ENCODE peak calls at places on chromosome 21, in seven cellular contexts. P is A549, F is psoas muscle, D is transverse colon, K is ovary, Y is AG04450, O is kidney epithelial cell. L is an unnamed sample.
A peak's percentile ranks its signal among the peaks of the same experiment; 100 is the strongest.

GRCh38 chr21:42414928-42415769 is 11.4 kb downstream of the UBASH3A start:
- DNase-seq in O (peak; percentile 85), Y (no peak), K (peak; percentile 59), P (peak; percentile 74), D (peak; percentile 55), F (no peak), L (peak; percentile 65)

GRCh38 chr21:25501996-25502665 is 105.2 kb downstream of the MRPL39 start:
- DNase-seq in D (no peak), K (no peak), F (no peak), P (no peak), Y (no peak), O (no peak), L (no peak)

GRCh38 chr21:25501448-25501847 is 105.8 kb downstream of the MRPL39 start:
- DNase-seq in F (no peak), K (no peak), Y (no peak), O (no peak), P (no peak), D (no peak), L (no peak)

GRCh38 chr21:26423506-26423905 is 149.6 kb downstream of the CYYR1 start:
- DNase-seq in P (no peak), Y (no peak), F (no peak), D (no peak), O (no peak), K (no peak), L (no peak)

GRCh38 chr21:31473685-31474345 is 129.8 kb upstream of the TIAM1 start:
- DNase-seq in P (no peak), K (no peak), D (no peak), F (no peak), O (no peak), Y (no peak), L (peak; percentile 16)

GRCh38 chr21:25639167-25639921 is at the start of gene JAM2:
- DNase-seq in O (no peak), Y (no peak), K (peak; percentile 72), F (peak; percentile 47), P (no peak), D (peak; percentile 33), L (peak; percentile 36)

GRCh38 chr21:33011462-33011861 is 14.3 kb upstream of the OLIG2 start:
- DNase-seq in K (no peak), Y (peak; percentile 16), P (peak; percentile 57), O (peak; percentile 10), D (no peak), F (no peak), L (peak; percentile 58)

GRCh38 chr21:31370893-31371652 is 27.0 kb upstream of the TIAM1 start:
- DNase-seq in F (no peak), D (no peak), Y (no peak), P (no peak), O (no peak), K (no peak), L (peak; percentile 54)

GRCh38 chr21:32412162-32412997 is at the start of gene EVA1C:
- DNase-seq in F (peak; percentile 74), O (no peak), K (peak; percentile 86), Y (no peak), P (peak; percentile 51), D (peak; percentile 82), L (peak; percentile 19)

GRCh38 chr21:44058652-44058964 is 46.5 kb downstream of the TRAPPC10 start:
- DNase-seq in P (no peak), D (no peak), O (no peak), K (no peak), F (no peak), Y (no peak), L (no peak)

GRCh38 chr21:42627527-42628289 is 25.7 kb upstream of the PDE9A start:
- DNase-seq in D (no peak), K (no peak), F (no peak), O (no peak), Y (no peak), P (no peak), L (no peak)

GRCh38 chr21:32442566-32443318 is 30.2 kb downstream of the EVA1C start:
- DNase-seq in Y (no peak), D (no peak), O (no peak), P (no peak), K (no peak), F (no peak), L (no peak)

GRCh38 chr21:25801217-25802015 is 66.6 kb downstream of the GABPA start:
- DNase-seq in K (peak; percentile 76), P (peak; percentile 55), F (peak; percentile 79), D (peak; percentile 86), O (peak; percentile 23), Y (peak; percentile 57), L (peak; percentile 68)

GRCh38 chr21:14086553-14086952 is 124.2 kb downstream of the LIPI start:
- DNase-seq in O (no peak), D (no peak), P (no peak), K (no peak), Y (no peak), F (no peak), L (no peak)

GRCh38 chr21:32392299-32392879 is 423 bp downstream of the URB1 start:
- DNase-seq in Y (no peak), D (no peak), K (no peak), O (no peak), P (no peak), F (no peak), L (peak; percentile 10)

GRCh38 chr21:27570306-27570868 is 603.5 kb upstream of the ADAMTS5 start:
- DNase-seq in O (peak; percentile 88), F (peak; percentile 69), K (peak; percentile 59), P (no peak), D (peak; percentile 14), Y (peak; percentile 87), L (peak; percentile 94)

GRCh38 chr21:31668651-31669491 is 9.4 kb downstream of the SOD1 start:
- DNase-seq in F (no peak), K (no peak), Y (no peak), O (no peak), P (no peak), D (no peak), L (no peak)

GRCh38 chr21:43884861-43885370 is 19.9 kb downstream of the AGPAT3 start:
- DNase-seq in K (peak; percentile 51), F (no peak), P (no peak), Y (no peak), D (no peak), O (no peak), L (no peak)

GRCh38 chr21:26394341-26394740 is 178.7 kb downstream of the CYYR1 start:
- DNase-seq in Y (no peak), F (no peak), D (no peak), O (no peak), P (no peak), K (no peak), L (peak; percentile 10)

DNA sequence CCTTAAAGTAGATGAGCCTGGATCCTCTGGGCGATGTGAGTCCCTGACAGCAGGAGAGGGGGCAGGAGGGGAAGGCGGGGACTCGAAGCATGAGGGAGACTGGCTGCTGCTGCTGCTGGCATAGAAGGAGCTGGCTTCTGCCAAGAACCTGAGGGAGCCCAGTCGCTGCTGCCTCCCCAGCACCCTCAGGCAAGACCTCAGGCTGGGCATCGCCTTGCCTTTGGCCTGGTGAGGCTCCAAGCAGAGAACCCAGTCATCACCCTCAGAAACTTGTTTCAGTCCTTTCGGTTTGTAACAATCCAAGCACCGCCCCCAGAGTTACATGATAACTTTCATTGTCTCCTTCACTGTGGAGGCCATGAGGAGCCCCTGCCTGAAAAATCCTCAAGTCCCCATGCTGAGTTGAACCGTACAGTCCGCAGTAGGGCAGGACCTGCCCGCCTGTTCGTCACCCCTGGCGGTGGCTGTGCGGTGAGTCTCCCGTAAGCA is 38.8 kb downstream of the POFUT2 start:
- DNase-seq in O (no peak), F (no peak), P (no peak), Y (no peak), K (no peak), D (peak; percentile 32), L (peak; percentile 16)
- H3K4me3 ChIP-seq in O (no peak overlapping the region), F (no peak overlapping the region), P (no peak overlapping the region), Y (peak overlapping the region; percentile 51), K (peak overlapping the region; percentile 14), D (peak overlapping the region; percentile 30), L (peak overlapping the region; percentile 15)

GRCh38 chr21:34986561-34987533 is 62.3 kb downstream of the RUNX1 start:
- DNase-seq in D (no peak), P (no peak), F (no peak), Y (no peak), K (no peak), O (peak; percentile 65), L (peak; percentile 95)

GRCh38 chr21:34987673-34988072 is 61.4 kb downstream of the RUNX1 start:
- DNase-seq in D (no peak), F (no peak), O (no peak), Y (no peak), K (no peak), P (no peak), L (no peak)

GRCh38 chr21:34989337-34990151 is 59.6 kb downstream of the RUNX1 start:
- DNase-seq in K (no peak), P (no peak), Y (no peak), O (no peak), F (no peak), D (no peak), L (peak; percentile 81)

GRCh38 chr21:34988139-34988538 is 61.0 kb downstream of the RUNX1 start:
- DNase-seq in P (no peak), Y (no peak), O (no peak), K (no peak), F (no peak), D (no peak), L (no peak)

DNA sequence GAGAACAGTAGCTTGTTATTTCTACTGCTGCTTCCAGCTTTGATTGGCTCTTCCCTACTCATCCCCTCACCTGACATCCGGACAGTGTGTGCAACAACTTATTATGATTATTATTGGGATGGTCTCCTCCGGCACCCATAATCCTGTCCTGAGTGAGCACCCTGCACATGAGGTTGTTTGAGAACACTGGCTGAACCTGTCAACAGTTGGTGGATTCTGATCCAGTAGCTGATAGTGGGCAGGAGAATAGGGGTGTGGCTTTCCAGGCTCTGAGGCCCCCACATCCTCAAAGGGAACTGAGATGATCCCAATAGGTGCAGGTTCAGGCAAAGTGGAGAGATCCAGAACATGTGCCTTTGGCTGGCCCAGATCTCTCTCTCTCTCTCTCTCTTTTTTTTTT is 60.5 kb downstream of the RUNX1 start:
- DNase-seq in Y (no peak), K (no peak), D (no peak), O (no peak), F (no peak), P (no peak), L (no peak)
- TF ChIP-seq CTCF in Y (no peak), K (no peak), D (no peak), O (no peak), F (no peak), P (no peak), L (no peak)

DNA sequence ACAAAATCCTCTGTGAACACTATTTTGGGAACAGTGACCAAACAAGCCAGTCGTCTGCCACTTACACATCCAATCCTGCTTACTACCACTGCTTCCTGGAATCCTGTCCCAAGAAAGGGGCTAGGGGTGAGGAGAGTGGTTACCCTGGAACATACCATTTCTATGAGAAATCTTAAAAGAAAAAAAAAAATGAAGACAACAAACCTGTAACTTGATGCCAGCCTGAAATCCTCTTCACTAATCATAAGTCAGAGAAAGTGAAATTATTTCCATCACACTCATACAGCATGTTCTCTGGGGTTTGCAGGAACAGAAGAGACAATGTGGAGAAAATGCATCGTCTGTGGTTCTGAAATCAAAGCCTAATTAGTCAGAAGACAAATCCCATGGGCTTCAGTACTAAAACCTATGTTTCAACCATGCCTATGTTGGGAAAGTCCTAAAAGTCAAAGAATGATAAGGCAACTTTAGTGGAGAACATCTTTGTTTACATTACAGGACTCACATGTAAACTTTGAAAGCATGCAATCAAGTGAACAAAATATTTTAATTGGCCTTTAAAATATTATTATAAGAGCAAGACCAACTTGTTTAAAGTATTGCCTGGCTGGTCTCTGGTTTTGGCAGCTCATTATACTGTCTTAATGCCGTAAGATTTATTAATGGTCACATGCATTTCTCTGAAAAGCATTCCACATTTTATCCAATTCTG is 220.7 kb downstream of the LTN1 start:
- DNase-seq in K (no peak), F (no peak), Y (peak; percentile 69), P (no peak), O (no peak), D (no peak), L (peak; percentile 85)
- H3K4me3 ChIP-seq in K (no peak overlapping the region), F (no peak overlapping the region), Y (peak overlapping the region; percentile 39), P (no peak overlapping the region), O (no peak overlapping the region), D (no peak overlapping the region), L (no peak overlapping the region)

GRCh38 chr21:17554619-17555472 is 42.0 kb downstream of the CXADR start:
- DNase-seq in P (peak; percentile 26), K (no peak), Y (no peak), F (no peak), D (no peak), O (no peak), L (no peak)
- TF ChIP-seq CTCF in P (peak; percentile 53), K (no peak), Y (peak; percentile 46), F (peak; percentile 4), D (no peak), O (peak; percentile 31), L (peak; percentile 32)